ENCODE peak calls at places on chromosomes 1 and 21, in nine cellular contexts. U is thoracic aorta, P is RKO, S is Kasumi-1, K is non-pigmented ciliary epithelial cell, R is B cell, O is DMS79, A is uterus, L is left lung. J is an unnamed sample.

GRCh38 chr1:10283318-10283984 is 73.1 kb downstream of the KIF1B start:
- DNase-seq in U (no peak), P (no peak), S (no peak), K (no peak), R (no peak), O (no peak), A (no peak), L (no peak), J (no peak)

GRCh38 chr1:229087339-229087738 is 183.6 kb upstream of the RAB4A start:
- DNase-seq in U (peak), P (no peak), S (no peak), K (no peak), R (no peak), O (no peak), A (no peak), L (no peak), J (peak)

GRCh38 chr1:203636306-203636705 is 9.7 kb downstream of the ATP2B4 start:
- DNase-seq in U (no peak), P (no peak), S (no peak), K (no peak), R (no peak), O (no peak), A (peak), L (no peak), J (peak)

GRCh38 chr1:209652873-209653401 is 712 bp upstream of the LAMB3 start:
- DNase-seq in U (no peak), P (peak), S (peak), K (no peak), R (no peak), O (peak), A (no peak), L (peak), J (peak)

GRCh38 chr21:25626752-25627151 is 12.3 kb upstream of the JAM2 start:
- DNase-seq in U (no peak), P (no peak), S (no peak), K (no peak), R (no peak), O (no peak), A (no peak), L (no peak), J (no peak)

GRCh38 chr1:213979751-213980605 is 7.8 kb upstream of the PROX1 start:
- DNase-seq in U (no peak), P (no peak), S (no peak), K (no peak), R (no peak), O (no peak), A (no peak), L (peak), J (no peak)

GRCh38 chr21:45514311-45515021 is 27.8 kb downstream of the SLC19A1 start:
- DNase-seq in U (no peak), P (no peak), S (no peak), K (no peak), R (no peak), O (no peak), A (no peak), L (peak), J (no peak)

GRCh38 chr1:214694769-214695168 is 91.8 kb downstream of the CENPF start:
- DNase-seq in U (no peak), P (no peak), S (no peak), K (no peak), R (no peak), O (no peak), A (no peak), L (no peak), J (no peak)

GRCh38 chr1:97433094-97433493 is 487.7 kb downstream of the DPYD start:
- DNase-seq in U (no peak), P (no peak), S (no peak), K (no peak), R (no peak), O (no peak), A (no peak), L (no peak), J (no peak)

GRCh38 chr1:195740862-195741261 is 867.4 kb downstream of the KCNT2 start:
- DNase-seq in U (no peak), P (no peak), S (no peak), K (no peak), R (no peak), O (no peak), A (no peak), L (no peak), J (no peak)

GRCh38 chr1:215228193-215228592 is 145.7 kb downstream of the KCNK2 start:
- DNase-seq in U (no peak), P (no peak), S (no peak), K (no peak), R (no peak), O (no peak), A (no peak), L (no peak), J (no peak)

GRCh38 chr1:201085902-201086735 is 26.1 kb downstream of the CACNA1S start:
- DNase-seq in U (no peak), P (peak), S (peak), K (no peak), R (no peak), O (no peak), A (peak), L (no peak), J (peak)

GRCh38 chr1:221832151-221832550 is 90.3 kb upstream of the DUSP10 start:
- DNase-seq in U (no peak), P (no peak), S (no peak), K (no peak), R (no peak), O (no peak), A (no peak), L (no peak), J (no peak)

GRCh38 chr21:42010507-42011493 is 640 bp upstream of the ZBTB21 start:
- DNase-seq in U (no peak), P (no peak), S (peak), K (no peak), R (no peak), O (peak), A (peak), L (peak), J (no peak)

GRCh38 chr21:41933259-41934079 is 20.3 kb downstream of the C2CD2 start:
- DNase-seq in U (no peak), P (no peak), S (peak), K (no peak), R (no peak), O (no peak), A (no peak), L (no peak), J (no peak)

GRCh38 chr1:167447521-167448136 is 70.7 kb downstream of the CD247 start:
- DNase-seq in U (no peak), P (peak), S (peak), K (no peak), R (peak), O (no peak), A (peak), L (no peak), J (peak)

GRCh38 chr1:2981981-2982614 is 39.2 kb upstream of the ACTRT2 start:
- DNase-seq in U (no peak), P (no peak), S (no peak), K (no peak), R (peak), O (no peak), A (no peak), L (peak), J (peak)

J was measured in tibial artery.